ENCODE peak calls at places on chromosomes 6 and 20, in four cellular contexts. C is hepatocyte, S is MM.1S, F is HCT116. Q is an unnamed sample.

GRCh38 chr6:77457720-77458349 is 5.5 kb downstream of the HTR1B start:
- DNase-seq in C (peak), S (peak), F (peak), Q (peak)

GRCh38 chr6:18431581-18431980 is 44.4 kb downstream of the RNF144B start:
- DNase-seq in S (no peak), C (no peak), F (no peak), Q (no peak)

GRCh38 chr6:97656236-97656635 is 373.2 kb upstream of the MMS22L start:
- DNase-seq in F (no peak), S (no peak), C (no peak), Q (no peak)

GRCh38 chr6:142152731-142153130 is 5.7 kb downstream of the VTA1 start:
- DNase-seq in C (no peak), S (no peak), F (no peak), Q (peak)

GRCh38 chr20:38199506-38200390 is 34.7 kb upstream of the TGM2 start:
- DNase-seq in C (no peak), S (no peak), F (no peak), Q (no peak)

GRCh38 chr6:134732761-134733160 is 217.1 kb downstream of the ALDH8A1 start:
- DNase-seq in S (no peak), C (no peak), F (no peak), Q (peak)

GRCh38 chr6:35624341-35625070 is 64.2 kb downstream of the FKBP5 start:
- DNase-seq in C (no peak), F (no peak), S (peak), Q (peak)

GRCh38 chr6:39357998-39358686 is 35.6 kb upstream of the KCNK16 start:
- DNase-seq in F (no peak), S (no peak), C (peak), Q (peak)

GRCh38 chr6:27188885-27189418 is 58.5 kb upstream of the PRSS16 start:
- DNase-seq in S (peak), C (peak), F (peak), Q (peak)

GRCh38 chr20:32052792-32053362 is 835 bp downstream of the HCK start:
- DNase-seq in F (no peak), S (no peak), C (no peak), Q (no peak)

GRCh38 chr6:27592481-27593199 is 119.7 kb upstream of the ZNF184 start:
- DNase-seq in C (peak), F (no peak), S (peak), Q (peak)

GRCh38 chr6:33597551-33598322 is 17.7 kb upstream of the BAK1 start:
- DNase-seq in C (no peak), F (no peak), S (no peak), Q (no peak)

GRCh38 chr6:154736613-154737259 is 3.5 kb downstream of the SCAF8 start:
- DNase-seq in F (no peak), C (no peak), S (no peak), Q (no peak)

GRCh38 chr6:89793586-89793985 is 26.0 kb downstream of the MDN1 start:
- DNase-seq in F (no peak), C (no peak), S (peak), Q (no peak)

DNA sequence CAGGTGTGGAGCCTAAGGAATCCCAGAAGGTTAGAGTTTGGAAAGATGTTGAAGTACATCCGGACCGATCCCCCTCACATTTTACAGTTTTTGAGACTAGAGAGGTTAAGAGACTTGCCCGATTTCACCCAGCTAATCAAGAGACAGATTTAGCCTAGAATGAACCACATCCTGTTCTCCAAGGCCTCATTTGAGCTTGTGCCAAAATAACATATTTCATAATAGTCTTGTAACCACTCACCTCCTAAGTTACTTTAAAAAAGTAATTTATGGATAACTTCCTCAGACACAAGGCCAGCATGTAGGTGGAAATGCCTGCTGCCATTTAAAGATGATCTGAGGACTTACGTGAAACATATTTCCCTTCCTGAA is 39.8 kb upstream of the ARHGAP18 start:
- DNase-seq in S (peak), F (peak), C (no peak), Q (peak)
- TF ChIP-seq EZH2phosphoT487 in S (no peak), F (no peak), C (no peak), Q (no peak)

GRCh38 chr20:1085515-1086272 is 32.7 kb upstream of the PSMF1 start:
- DNase-seq in C (no peak), S (no peak), F (no peak), Q (no peak)

GRCh38 chr20:1086273-1087213 is 31.9 kb upstream of the PSMF1 start:
- DNase-seq in C (no peak), F (no peak), S (no peak), Q (no peak)

GRCh38 chr20:1087311-1087710 is 31.1 kb upstream of the PSMF1 start:
- DNase-seq in S (peak), C (no peak), F (no peak), Q (no peak)

GRCh38 chr20:1083431-1084080 is 34.8 kb upstream of the PSMF1 start:
- DNase-seq in S (peak), F (no peak), C (no peak), Q (no peak)
- TF ChIP-seq EZH2 in S (no peak), F (no peak), C (no peak), Q (no peak)

GRCh38 chr20:59678286-59678685 is 73.9 kb downstream of the PHACTR3 start:
- DNase-seq in C (no peak), S (no peak), F (no peak), Q (no peak)
- TF ChIP-seq EZH2phosphoT487 in C (no peak), S (no peak), F (no peak), Q (no peak)

GRCh38 chr6:149988550-149989336 is 25.0 kb downstream of the ULBP1 start:
- DNase-seq in F (no peak), S (no peak), C (no peak), Q (no peak)
- TF ChIP-seq EZH2 in F (no peak), S (no peak), C (peak), Q (no peak)

GRCh38 chr20:3861191-3861590 is 14.6 kb downstream of the MAVS start:
- DNase-seq in S (no peak), F (no peak), C (no peak), Q (no peak)

GRCh38 chr20:3863317-3863716 is 16.7 kb downstream of the MAVS start:
- DNase-seq in F (no peak), S (no peak), C (no peak), Q (no peak)

GRCh38 chr20:3865152-3865886 is 18.7 kb downstream of the MAVS start:
- DNase-seq in C (no peak), F (no peak), S (no peak), Q (no peak)

GRCh38 chr20:3864518-3864917 is 17.9 kb downstream of the MAVS start:
- DNase-seq in C (no peak), S (no peak), F (no peak), Q (no peak)

DNA sequence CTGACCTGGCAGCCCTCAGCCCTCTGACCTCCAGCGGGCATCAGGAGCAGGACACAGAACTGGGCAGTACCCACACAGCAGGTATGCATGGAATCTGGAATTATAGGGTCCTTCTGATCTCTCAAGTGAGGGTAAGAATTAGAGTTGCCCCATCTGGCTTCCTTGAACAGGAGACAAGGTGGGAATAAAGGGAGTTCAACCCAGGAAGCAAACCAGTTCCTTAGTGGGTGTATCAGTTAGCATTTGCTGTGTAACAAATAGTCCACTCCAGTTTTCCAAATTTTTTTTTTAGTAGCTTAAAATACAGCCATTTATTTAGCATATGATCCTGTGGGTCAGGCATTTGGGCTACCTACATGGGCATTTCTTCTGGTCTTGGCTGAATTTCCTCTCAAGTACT is 15.7 kb downstream of the MAVS start:
- DNase-seq in F (no peak), C (no peak), S (no peak), Q (no peak)
- TF ChIP-seq EZH2phosphoT487 in F (no peak), C (no peak), S (no peak), Q (no peak)

DNA sequence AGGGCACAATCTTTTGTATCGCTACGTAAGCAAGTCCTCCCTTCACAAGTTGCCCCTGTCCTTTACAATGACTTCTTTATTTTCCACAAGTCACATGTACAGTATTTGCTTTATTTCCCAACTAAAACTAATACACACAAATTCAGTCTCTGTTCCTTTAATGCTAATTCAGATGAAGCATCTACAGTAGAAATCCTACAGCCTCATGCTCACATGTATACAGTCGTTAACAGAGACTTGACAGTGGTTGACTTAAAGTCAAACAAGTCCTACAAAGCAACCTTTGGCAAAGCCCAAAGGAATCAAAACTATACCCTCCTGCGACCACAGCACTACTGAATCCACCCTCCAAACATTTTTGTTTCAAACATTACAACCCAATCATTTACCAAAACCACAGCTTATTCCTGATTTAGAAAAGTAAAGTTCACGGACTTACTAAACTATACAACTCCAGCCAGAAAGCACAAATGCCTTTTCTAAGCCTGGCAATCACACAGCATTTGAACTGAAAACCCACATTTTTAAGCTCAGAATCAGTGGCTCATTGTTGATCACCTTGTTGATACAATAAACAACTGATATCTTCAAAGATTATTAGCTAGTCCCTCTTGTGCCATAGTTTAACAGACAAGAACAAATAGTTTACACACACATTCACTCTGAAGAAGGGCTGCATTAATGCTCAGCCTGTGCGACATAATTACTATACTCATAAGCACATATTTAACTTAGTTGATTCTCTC is 70.8 kb upstream of the NHSL1 start:
- DNase-seq in F (no peak), C (no peak), S (no peak), Q (no peak)
- TF ChIP-seq EZH2 in F (no peak), C (no peak), S (no peak), Q (no peak)

DNA sequence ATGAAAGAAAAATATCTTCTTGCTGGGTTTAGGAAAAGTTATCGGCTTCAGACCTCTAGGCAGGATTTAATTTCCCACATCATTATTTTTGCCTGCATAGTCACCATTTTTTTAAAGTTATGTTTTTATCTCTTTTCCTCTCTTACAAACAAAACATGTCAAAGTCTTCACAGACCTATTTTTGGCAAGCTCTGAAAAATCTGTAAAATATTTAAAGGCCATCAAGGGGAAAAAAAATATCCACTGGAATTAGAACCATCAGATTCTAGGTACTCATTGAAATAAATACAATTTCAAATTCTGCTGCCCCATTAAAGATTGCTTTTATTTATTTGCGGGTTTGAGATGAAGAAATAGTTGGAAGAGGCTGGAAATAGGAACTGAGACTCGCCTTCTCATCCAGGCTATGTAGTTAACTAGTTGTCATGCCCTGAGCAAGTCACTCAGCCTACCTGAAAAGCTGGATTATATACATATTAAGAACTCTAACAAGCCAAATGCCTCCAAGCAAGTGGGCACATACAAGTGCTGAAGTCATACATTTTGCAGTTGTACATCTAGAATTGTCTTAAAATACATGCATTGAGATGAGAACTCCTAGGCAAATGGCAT is 101.7 kb upstream of the SASH1 start:
- DNase-seq in S (no peak), C (no peak), F (no peak), Q (peak)
- TF ChIP-seq EZH2phosphoT487 in S (no peak), C (no peak), F (no peak), Q (no peak)

DNA sequence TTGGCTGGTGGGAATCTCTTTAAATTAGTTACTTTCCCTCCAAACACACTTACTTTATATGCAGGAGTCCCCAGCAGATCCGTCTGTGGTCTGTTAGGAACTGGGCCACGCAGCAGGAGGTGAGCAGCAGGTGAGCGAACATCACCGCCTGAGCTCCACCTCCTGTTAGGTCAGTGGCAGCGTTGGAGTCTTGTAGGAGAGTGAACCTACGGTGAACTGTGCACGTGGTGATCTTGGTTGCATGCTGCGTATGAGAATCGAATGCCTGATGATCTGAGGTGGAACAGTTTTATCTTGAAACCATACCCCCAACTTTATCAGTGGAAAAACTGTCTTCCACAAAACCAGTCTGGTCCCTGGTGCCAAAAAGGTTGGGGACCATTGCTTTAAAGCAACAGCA is 5.0 kb downstream of the SERPINB6 start:
- DNase-seq in F (no peak), S (no peak), C (no peak), Q (no peak)
- TF ChIP-seq EZH2 in F (no peak), S (no peak), C (no peak), Q (no peak)

GRCh38 chr20:13286052-13286451 is 65.0 kb downstream of the ISM1 start:
- DNase-seq in F (no peak), S (no peak), C (no peak), Q (no peak)

GRCh38 chr20:13283869-13284268 is 62.8 kb downstream of the ISM1 start:
- DNase-seq in F (no peak), C (no peak), S (no peak), Q (no peak)

GRCh38 chr20:13285408-13285807 is 64.3 kb downstream of the ISM1 start:
- DNase-seq in F (no peak), C (no peak), S (no peak), Q (no peak)

GRCh38 chr20:13286600-13286999 is 65.5 kb downstream of the ISM1 start:
- DNase-seq in F (no peak), S (no peak), C (peak), Q (no peak)

GRCh38 chr20:13284830-13285229 is 63.8 kb downstream of the ISM1 start:
- DNase-seq in S (no peak), C (no peak), F (no peak), Q (no peak)
- TF ChIP-seq EZH2phosphoT487 in S (no peak), C (no peak), F (no peak), Q (no peak)